ENCODE peak calls at places on chromosomes 13 and 19, in ten cellular contexts. H is left ventricle myocardium inferior; M is mucosa of descending colon; Z is IMR-90; Q is neural progenitor cell; D is stomach; K is heart right ventricle; B is mammary epithelial cell; F is CD8-positive, alpha-beta memory T cell; L is endodermal cell. G is an unnamed sample. For H3K4me1 and H3K36me3, the result is how much of the 10 kb centered on the place peaks cover.

GRCh38 chr13:52899206-52899605 is 50.8 kb upstream of the PCDH8 start:
- DNase-seq in H (no peak), M (no peak), Z (no peak), Q (no peak), D (no peak), K (no peak), B (no peak), F (no peak), L (no peak), G (no peak)

GRCh38 chr19:40341601-40342482 is 6.4 kb downstream of the C19orf47 start:
- DNase-seq in H (peak), M (no peak), Z (no peak), Q (no peak), D (no peak), K (peak), B (no peak), F (no peak), L (no peak), G (peak)

GRCh38 chr13:50080158-50080855 is 65.1 kb downstream of the KCNRG start:
- DNase-seq in H (no peak), M (peak), Z (peak), Q (peak), D (no peak), K (no peak), B (peak), F (peak), L (peak), G (peak)

GRCh38 chr13:99305180-99305965 is 1.8 kb downstream of the GPR183 start:
- DNase-seq in H (no peak), M (no peak), Z (no peak), Q (no peak), D (no peak), K (no peak), B (no peak), F (no peak), L (no peak), G (no peak)

GRCh38 chr13:82088781-82089180 is 1747.9 kb upstream of the SPRY2 start:
- DNase-seq in H (no peak), M (no peak), Z (no peak), Q (no peak), D (no peak), K (no peak), B (no peak), F (no peak), L (no peak), G (peak)

GRCh38 chr13:30752201-30752797 is 17.0 kb downstream of the ALOX5AP start:
- DNase-seq in H (peak), M (no peak), Z (peak), Q (no peak), D (no peak), K (peak), B (no peak), F (no peak), L (no peak), G (peak)

GRCh38 chr13:24995225-24995804 is 100.6 kb upstream of the PABPC3 start:
- DNase-seq in H (no peak), M (no peak), Z (peak), Q (peak), D (peak), K (peak), B (peak), F (peak), L (peak), G (peak)

GRCh38 chr13:53137777-53138176 is 109.2 kb downstream of the OLFM4 start:
- DNase-seq in H (no peak), M (no peak), Z (peak), Q (no peak), D (no peak), K (no peak), B (no peak), F (no peak), L (no peak), G (peak)

GRCh38 chr19:32933571-32933970 is 38.2 kb downstream of the CEP89 start:
- DNase-seq in H (no peak), M (no peak), Z (no peak), Q (no peak), D (no peak), K (no peak), B (no peak), F (no peak), L (no peak), G (no peak)

GRCh38 chr19:47564081-47564480 is 8.9 kb downstream of the ZNF541 start:
- DNase-seq in H (no peak), M (no peak), Z (no peak), Q (no peak), D (peak), K (no peak), B (no peak), F (no peak), L (no peak), G (no peak)

GRCh38 chr19:49073514-49074378 is 1.2 kb upstream of the KCNA7 start:
- DNase-seq in H (no peak), M (no peak), Z (no peak), Q (peak), D (no peak), K (no peak), B (peak), F (no peak), L (peak), G (no peak)

GRCh38 chr13:110575322-110576069 is 14.0 kb upstream of the RAB20 start:
- DNase-seq in H (peak), M (no peak), Z (peak), Q (peak), D (peak), K (peak), B (no peak), F (no peak), L (peak), G (no peak)

GRCh38 chr19:16025108-16026101 is 50.9 kb upstream of the TPM4 start:
- DNase-seq in H (no peak), M (no peak), Z (peak), Q (peak), D (peak), K (no peak), B (peak), F (no peak), L (peak), G (peak)

GRCh38 chr13:47256618-47257017 is 359.8 kb upstream of the HTR2A start:
- DNase-seq in H (no peak), M (no peak), Z (peak), Q (no peak), D (no peak), K (no peak), B (peak), F (no peak), L (no peak), G (peak)

GRCh38 chr13:23760000-23760399 is 129.2 kb downstream of the MIPEP start:
- DNase-seq in H (peak), M (no peak), Z (no peak), Q (no peak), D (no peak), K (no peak), B (no peak), F (no peak), L (no peak), G (no peak)

GRCh38 chr13:23765531-23765930 is 123.7 kb downstream of the MIPEP start:
- DNase-seq in H (no peak), M (no peak), Z (no peak), Q (no peak), D (no peak), K (no peak), B (no peak), F (no peak), L (no peak), G (no peak)

GRCh38 chr13:23766199-23766771 is 122.9 kb downstream of the MIPEP start:
- DNase-seq in H (no peak), M (no peak), Z (no peak), Q (no peak), D (no peak), K (no peak), B (no peak), F (no peak), L (no peak), G (no peak)

GRCh38 chr13:23766939-23767338 is 122.3 kb downstream of the MIPEP start:
- DNase-seq in H (no peak), M (no peak), Z (no peak), Q (no peak), D (no peak), K (no peak), B (no peak), F (no peak), L (no peak), G (no peak)

GRCh38 chr13:23763328-23763727 is 125.9 kb downstream of the MIPEP start:
- DNase-seq in H (no peak), M (no peak), Z (no peak), Q (no peak), D (no peak), K (no peak), B (no peak), F (no peak), L (no peak), G (no peak)
- H3K4me1 ChIP-seq in H (under half), M (under half), Z (under half), Q (under half), D (under half), K (under half), B (under half), F (under half), L (under half), G (under half)

GRCh38 chr19:1015782-1016646 is 4.9 kb downstream of the TMEM259 start:
- DNase-seq in H (peak), M (peak), Z (no peak), Q (peak), D (no peak), K (no peak), B (no peak), F (no peak), L (no peak), G (no peak)
- H3K36me3 ChIP-seq in H (under half), M (under half), Z (under half), Q (under half), D (under half), K (under half), B (under half), F (under half), L (under half), G (under half)

DNA sequence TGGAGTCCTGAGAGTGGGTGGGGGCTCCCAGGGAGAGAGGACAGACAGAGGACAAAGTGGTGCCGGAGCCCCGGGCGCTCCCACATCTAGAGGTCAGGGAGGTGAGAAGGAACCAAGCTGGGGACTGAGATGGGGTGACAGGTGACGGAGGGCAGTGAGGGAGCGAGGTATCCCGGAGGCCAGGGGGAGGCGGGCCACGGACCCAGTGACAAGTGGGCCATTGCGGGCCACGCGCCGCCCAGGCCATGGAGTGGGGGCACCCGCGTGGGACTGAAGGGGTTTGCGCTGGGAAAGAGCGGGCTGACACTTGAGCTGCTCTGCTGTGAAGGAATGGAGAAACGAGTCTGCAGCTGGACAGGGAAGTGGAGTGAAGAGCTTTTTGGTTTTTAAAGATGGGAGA is 2.6 kb downstream of the ZNF628 start:
- DNase-seq in H (no peak), M (no peak), Z (no peak), Q (no peak), D (no peak), K (no peak), B (no peak), F (no peak), L (no peak), G (no peak)
- H3K4me1 ChIP-seq in H (under half), M (under half), Z (under half), Q (under half), D (under half), K (under half), B (under half), F (under half), L (under half), G (under half)

GRCh38 chr13:79365981-79366380 is 40.1 kb downstream of the RBM26 start:
- DNase-seq in H (no peak), M (no peak), Z (no peak), Q (no peak), D (no peak), K (no peak), B (no peak), F (no peak), L (no peak), G (no peak)
- H3K36me3 ChIP-seq in H (half or more), M (under half), Z (under half), Q (half or more), D (half or more), K (under half), B (under half), F (under half), L (half or more), G (half or more)

GRCh38 chr19:1248454-1249297 is at the start of gene MIDN:
- DNase-seq in H (peak), M (peak), Z (peak), Q (peak), D (peak), K (peak), B (peak), F (peak), L (peak), G (peak)

GRCh38 chr19:1247747-1248453 is 483 bp upstream of the MIDN start:
- DNase-seq in H (peak), M (peak), Z (peak), Q (peak), D (peak), K (peak), B (no peak), F (peak), L (peak), G (peak)

GRCh38 chr19:1250374-1251232 is 2.2 kb downstream of the MIDN start:
- DNase-seq in H (peak), M (peak), Z (peak), Q (peak), D (no peak), K (peak), B (no peak), F (peak), L (peak), G (peak)

GRCh38 chr19:1249990-1250298 is 1.6 kb downstream of the MIDN start:
- DNase-seq in H (no peak), M (no peak), Z (no peak), Q (no peak), D (no peak), K (no peak), B (no peak), F (no peak), L (no peak), G (no peak)

DNA sequence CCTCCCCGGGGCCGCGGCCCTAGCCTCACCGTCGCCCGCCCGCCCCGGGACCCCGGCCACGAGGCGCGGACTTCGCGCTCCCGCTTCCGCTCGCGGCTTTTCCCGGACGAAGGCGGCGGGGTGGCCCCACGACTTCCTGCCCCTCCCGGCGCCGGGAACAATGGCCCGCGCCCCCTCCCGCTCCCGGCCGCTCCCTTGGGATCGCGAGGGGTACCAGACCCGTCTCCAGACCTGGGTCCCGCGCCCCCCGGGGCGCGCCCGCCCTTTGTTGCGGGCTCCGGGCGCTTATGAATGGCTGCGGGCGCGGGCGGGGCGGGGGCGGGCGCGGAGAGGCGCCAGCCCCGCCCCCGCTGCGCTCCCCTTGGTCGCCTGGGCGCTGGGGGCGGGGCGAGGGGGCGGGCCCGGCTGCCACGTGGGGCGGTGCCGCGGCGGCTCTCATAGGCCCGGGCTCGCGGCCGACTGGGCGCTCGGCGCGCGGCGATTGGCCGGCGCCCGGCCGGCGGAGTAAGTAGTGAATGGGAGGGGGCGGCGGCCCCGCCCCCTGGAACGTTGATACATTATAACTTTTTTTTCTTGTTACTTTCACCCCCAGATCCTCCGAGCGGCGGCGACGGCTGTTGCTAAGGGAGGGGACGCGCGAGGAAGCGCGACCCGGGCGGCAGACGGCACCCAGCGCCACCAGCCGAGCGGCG is 1.1 kb downstream of the MIDN start:
- DNase-seq in H (peak), M (peak), Z (peak), Q (peak), D (peak), K (peak), B (peak), F (peak), L (peak), G (peak)
- H3K4me1 ChIP-seq in H (half or more), M (half or more), Z (under half), Q (under half), D (half or more), K (half or more), B (under half), F (under half), L (under half), G (under half)